ENCODE peak calls at places on chromosomes 5 and 9, in four cellular contexts. One of them, this sample, is unnamed.

GRCh38 chr5:35647128-35647527 is 29.5 kb downstream of the SPEF2 start:
- DNase-seq in prostate gland: no peak
- DNase-seq in cardiac muscle cell: no peak
- DNase-seq in gastrocnemius medialis: no peak
- DNase-seq in this sample: no peak

GRCh38 chr5:144206136-144206535 is 35.5 kb downstream of the KCTD16 start:
- DNase-seq in gastrocnemius medialis: no peak
- DNase-seq in prostate gland: no peak
- DNase-seq in cardiac muscle cell: no peak
- DNase-seq in this sample: no peak

GRCh38 chr5:64166201-64166959 is 737 bp downstream of the RNF180 start:
- DNase-seq in gastrocnemius medialis: no peak
- DNase-seq in prostate gland: peak; percentile 9
- DNase-seq in cardiac muscle cell: peak; percentile 7
- DNase-seq in this sample: no peak

GRCh38 chr9:94875300-94876063 is 149.0 kb downstream of the AOPEP start:
- DNase-seq in cardiac muscle cell: no peak
- DNase-seq in gastrocnemius medialis: no peak
- DNase-seq in prostate gland: no peak
- DNase-seq in this sample: no peak

GRCh38 chr9:114278881-114279570 is 43.9 kb upstream of the ORM1 start:
- DNase-seq in gastrocnemius medialis: peak; percentile 10
- DNase-seq in prostate gland: peak; percentile 41
- DNase-seq in cardiac muscle cell: peak; percentile 47
- DNase-seq in this sample: peak; percentile 60

GRCh38 chr5:67179695-67180302 is 16.8 kb downstream of the CD180 start:
- DNase-seq in cardiac muscle cell: no peak
- DNase-seq in prostate gland: no peak
- DNase-seq in gastrocnemius medialis: no peak
- DNase-seq in this sample: no peak

GRCh38 chr5:134784946-134785620 is 26.5 kb downstream of the DDX46 start:
- DNase-seq in gastrocnemius medialis: no peak
- DNase-seq in cardiac muscle cell: no peak
- DNase-seq in prostate gland: no peak
- DNase-seq in this sample: no peak

GRCh38 chr5:131245312-131245711 is 18.5 kb upstream of the CDC42SE2 start:
- DNase-seq in prostate gland: no peak
- DNase-seq in gastrocnemius medialis: no peak
- DNase-seq in cardiac muscle cell: no peak
- DNase-seq in this sample: no peak

GRCh38 chr9:96071245-96072124 is 196.0 kb downstream of the ERCC6L2 start:
- DNase-seq in cardiac muscle cell: peak; percentile 50
- DNase-seq in gastrocnemius medialis: no peak
- DNase-seq in prostate gland: no peak
- DNase-seq in this sample: peak; percentile 17

GRCh38 chr5:97534166-97534565 is 351.1 kb upstream of the RIOK2 start:
- DNase-seq in gastrocnemius medialis: no peak
- DNase-seq in prostate gland: peak; percentile 20
- DNase-seq in cardiac muscle cell: peak; percentile 94
- DNase-seq in this sample: peak; percentile 96

GRCh38 chr9:116075191-116075590 is 78.4 kb upstream of the PAPPA start:
- DNase-seq in cardiac muscle cell: peak; percentile 86
- DNase-seq in prostate gland: no peak
- DNase-seq in gastrocnemius medialis: no peak
- DNase-seq in this sample: peak; percentile 94

GRCh38 chr5:177469061-177469628 is 4.3 kb downstream of the DBN1 start:
- DNase-seq in prostate gland: no peak
- DNase-seq in cardiac muscle cell: no peak
- DNase-seq in gastrocnemius medialis: no peak
- DNase-seq in this sample: no peak

GRCh38 chr5:140372971-140373487 is 13.0 kb downstream of the SLC4A9 start:
- DNase-seq in prostate gland: peak; percentile 37
- DNase-seq in cardiac muscle cell: peak; percentile 91
- DNase-seq in gastrocnemius medialis: peak; percentile 62
- DNase-seq in this sample: peak; percentile 47

GRCh38 chr5:160242140-160242539 is 12.8 kb downstream of the FABP6 start:
- DNase-seq in prostate gland: no peak
- DNase-seq in gastrocnemius medialis: no peak
- DNase-seq in cardiac muscle cell: no peak
- DNase-seq in this sample: no peak

GRCh38 chr5:177467436-177467835 is 6.0 kb downstream of the DBN1 start:
- DNase-seq in prostate gland: no peak
- DNase-seq in cardiac muscle cell: no peak
- DNase-seq in gastrocnemius medialis: no peak
- DNase-seq in this sample: no peak

GRCh38 chr5:77308154-77308960 is 97.9 kb downstream of the PDE8B start:
- DNase-seq in prostate gland: no peak
- DNase-seq in cardiac muscle cell: no peak
- DNase-seq in gastrocnemius medialis: no peak
- DNase-seq in this sample: no peak

GRCh38 chr5:95861221-95861857 is 38.8 kb upstream of the GLRX start:
- DNase-seq in cardiac muscle cell: peak; percentile 98
- DNase-seq in gastrocnemius medialis: peak; percentile 94
- DNase-seq in prostate gland: peak; percentile 68
- DNase-seq in this sample: peak; percentile 98

GRCh38 chr5:160083501-160083900 is 35.7 kb downstream of the PWWP2A start:
- DNase-seq in cardiac muscle cell: no peak
- DNase-seq in prostate gland: no peak
- DNase-seq in gastrocnemius medialis: no peak
- DNase-seq in this sample: no peak

GRCh38 chr5:139707445-139708003 is 59.4 kb downstream of the CXXC5 start:
- DNase-seq in cardiac muscle cell: no peak
- DNase-seq in gastrocnemius medialis: no peak
- DNase-seq in prostate gland: no peak
- DNase-seq in this sample: no peak

GRCh38 chr9:93684161-93684765 is 107.9 kb downstream of the PHF2 start:
- DNase-seq in gastrocnemius medialis: no peak
- DNase-seq in prostate gland: peak; percentile 3
- DNase-seq in cardiac muscle cell: no peak
- DNase-seq in this sample: no peak

GRCh38 chr9:108056083-108056804 is 566.7 kb upstream of the KLF4 start:
- DNase-seq in prostate gland: no peak
- DNase-seq in gastrocnemius medialis: no peak
- DNase-seq in cardiac muscle cell: peak; percentile 38
- DNase-seq in this sample: peak; percentile 82

GRCh38 chr9:134378901-134379338 is 52.7 kb downstream of the RXRA start:
- DNase-seq in prostate gland: peak; percentile 94
- DNase-seq in cardiac muscle cell: peak; percentile 47
- DNase-seq in gastrocnemius medialis: peak; percentile 86
- DNase-seq in this sample: no peak

GRCh38 chr9:74935008-74935407 is 17.7 kb downstream of the C9orf40 start:
- DNase-seq in cardiac muscle cell: no peak
- DNase-seq in prostate gland: no peak
- DNase-seq in gastrocnemius medialis: no peak
- DNase-seq in this sample: peak; percentile 50

GRCh38 chr9:113738898-113739604 is 137.1 kb upstream of the ZNF618 start:
- DNase-seq in prostate gland: no peak
- DNase-seq in cardiac muscle cell: peak; percentile 16
- DNase-seq in gastrocnemius medialis: no peak
- DNase-seq in this sample: peak; percentile 24

DNA sequence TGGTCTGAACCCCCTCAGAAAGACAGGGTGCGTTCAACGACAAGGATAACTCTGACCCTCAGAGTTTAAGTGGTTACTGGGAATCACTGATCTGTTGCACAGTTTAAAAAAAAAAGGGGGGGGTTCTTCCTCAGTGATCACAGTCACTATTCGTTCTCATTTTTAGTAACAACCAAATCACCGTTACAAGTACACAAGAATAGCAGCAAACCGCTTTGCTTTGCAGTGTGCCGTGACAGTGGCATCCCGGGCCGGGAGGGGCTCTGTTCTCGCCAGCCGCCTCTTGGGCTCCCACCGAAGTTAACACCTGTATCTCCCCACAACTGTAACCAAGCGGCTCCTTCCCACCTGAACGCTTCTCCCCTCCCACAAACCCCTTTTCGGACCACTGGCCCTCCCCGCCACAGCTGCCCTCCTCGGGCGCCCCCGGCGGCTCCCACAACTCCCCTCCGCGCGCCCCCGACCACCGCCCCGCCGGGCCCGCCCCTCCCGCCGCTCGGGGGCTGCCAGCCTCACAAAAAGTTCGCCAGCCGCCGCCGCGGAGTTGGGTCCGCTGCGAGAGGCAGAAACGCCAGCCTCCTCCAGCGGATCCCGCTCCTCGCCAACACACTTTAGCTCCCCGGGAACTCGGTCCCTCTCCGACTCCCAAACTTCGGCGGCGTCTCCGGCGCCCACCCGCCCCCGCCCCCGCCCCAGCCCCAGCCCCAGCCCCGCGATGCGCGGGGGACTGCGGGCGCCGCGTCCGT is 1.2 kb downstream of the SSBP2 start:
- DNase-seq in gastrocnemius medialis: peak; percentile 20
- DNase-seq in prostate gland: peak; percentile 33
- DNase-seq in cardiac muscle cell: peak; percentile 29
- DNase-seq in this sample: no peak
- TF ChIP-seq CTCF in gastrocnemius medialis: no peak
- TF ChIP-seq CTCF in prostate gland: no peak
- TF ChIP-seq CTCF in cardiac muscle cell: no peak
- TF ChIP-seq CTCF in this sample: no peak

GRCh38 chr5:58542709-58543108 is 40.2 kb upstream of the RAB3C start:
- DNase-seq in gastrocnemius medialis: no peak
- DNase-seq in cardiac muscle cell: no peak
- DNase-seq in prostate gland: no peak
- DNase-seq in this sample: no peak
- TF ChIP-seq CTCF in gastrocnemius medialis: no peak
- TF ChIP-seq CTCF in cardiac muscle cell: no peak
- TF ChIP-seq CTCF in prostate gland: no peak
- TF ChIP-seq CTCF in this sample: no peak

GRCh38 chr5:155147222-155147621 is 133.7 kb downstream of the KIF4B start:
- DNase-seq in cardiac muscle cell: peak; percentile 18
- DNase-seq in prostate gland: no peak
- DNase-seq in gastrocnemius medialis: no peak
- DNase-seq in this sample: peak; percentile 3
- TF ChIP-seq CTCF in cardiac muscle cell: peak; percentile 32
- TF ChIP-seq CTCF in prostate gland: no peak
- TF ChIP-seq CTCF in gastrocnemius medialis: no peak
- TF ChIP-seq CTCF in this sample: peak; percentile 30

GRCh38 chr9:19124430-19124793 is 2.9 kb downstream of the PLIN2 start:
- DNase-seq in cardiac muscle cell: no peak
- DNase-seq in prostate gland: no peak
- DNase-seq in gastrocnemius medialis: no peak
- DNase-seq in this sample: no peak

GRCh38 chr9:19120846-19121245 is 6.4 kb downstream of the PLIN2 start:
- DNase-seq in cardiac muscle cell: peak; percentile 24
- DNase-seq in gastrocnemius medialis: no peak
- DNase-seq in prostate gland: no peak
- DNase-seq in this sample: no peak

GRCh38 chr9:19119801-19120440 is 7.4 kb downstream of the PLIN2 start:
- DNase-seq in prostate gland: no peak
- DNase-seq in cardiac muscle cell: peak; percentile 36
- DNase-seq in gastrocnemius medialis: no peak
- DNase-seq in this sample: no peak

GRCh38 chr9:19119241-19119640 is 8.1 kb downstream of the PLIN2 start:
- DNase-seq in cardiac muscle cell: peak; percentile 29
- DNase-seq in prostate gland: no peak
- DNase-seq in gastrocnemius medialis: no peak
- DNase-seq in this sample: peak; percentile 21

GRCh38 chr9:19122490-19123042 is 4.7 kb downstream of the PLIN2 start:
- DNase-seq in prostate gland: no peak
- DNase-seq in cardiac muscle cell: peak; percentile 62
- DNase-seq in gastrocnemius medialis: no peak
- DNase-seq in this sample: peak; percentile 33
- TF ChIP-seq CTCF in prostate gland: no peak
- TF ChIP-seq CTCF in cardiac muscle cell: peak; percentile 36
- TF ChIP-seq CTCF in gastrocnemius medialis: peak; percentile 20
- TF ChIP-seq CTCF in this sample: no peak

GRCh38 chr9:70392850-70393249 is 21.6 kb downstream of the KLF9 start:
- DNase-seq in gastrocnemius medialis: no peak
- DNase-seq in prostate gland: no peak
- DNase-seq in cardiac muscle cell: no peak
- DNase-seq in this sample: no peak

GRCh38 chr9:70390922-70391321 is 23.5 kb downstream of the KLF9 start:
- DNase-seq in gastrocnemius medialis: no peak
- DNase-seq in cardiac muscle cell: peak; percentile 65
- DNase-seq in prostate gland: no peak
- DNase-seq in this sample: peak; percentile 50

GRCh38 chr9:70389188-70389587 is 25.3 kb downstream of the KLF9 start:
- DNase-seq in gastrocnemius medialis: no peak
- DNase-seq in prostate gland: no peak
- DNase-seq in cardiac muscle cell: no peak
- DNase-seq in this sample: no peak

GRCh38 chr9:70389642-70390266 is 24.7 kb downstream of the KLF9 start:
- DNase-seq in prostate gland: no peak
- DNase-seq in gastrocnemius medialis: no peak
- DNase-seq in cardiac muscle cell: peak; percentile 62
- DNase-seq in this sample: peak; percentile 71

GRCh38 chr9:70392189-70392588 is 22.3 kb downstream of the KLF9 start:
- DNase-seq in gastrocnemius medialis: no peak
- DNase-seq in prostate gland: no peak
- DNase-seq in cardiac muscle cell: no peak
- DNase-seq in this sample: peak; percentile 41
- TF ChIP-seq CTCF in gastrocnemius medialis: peak; percentile 18
- TF ChIP-seq CTCF in prostate gland: no peak
- TF ChIP-seq CTCF in cardiac muscle cell: peak; percentile 32
- TF ChIP-seq CTCF in this sample: peak; percentile 13

DNA sequence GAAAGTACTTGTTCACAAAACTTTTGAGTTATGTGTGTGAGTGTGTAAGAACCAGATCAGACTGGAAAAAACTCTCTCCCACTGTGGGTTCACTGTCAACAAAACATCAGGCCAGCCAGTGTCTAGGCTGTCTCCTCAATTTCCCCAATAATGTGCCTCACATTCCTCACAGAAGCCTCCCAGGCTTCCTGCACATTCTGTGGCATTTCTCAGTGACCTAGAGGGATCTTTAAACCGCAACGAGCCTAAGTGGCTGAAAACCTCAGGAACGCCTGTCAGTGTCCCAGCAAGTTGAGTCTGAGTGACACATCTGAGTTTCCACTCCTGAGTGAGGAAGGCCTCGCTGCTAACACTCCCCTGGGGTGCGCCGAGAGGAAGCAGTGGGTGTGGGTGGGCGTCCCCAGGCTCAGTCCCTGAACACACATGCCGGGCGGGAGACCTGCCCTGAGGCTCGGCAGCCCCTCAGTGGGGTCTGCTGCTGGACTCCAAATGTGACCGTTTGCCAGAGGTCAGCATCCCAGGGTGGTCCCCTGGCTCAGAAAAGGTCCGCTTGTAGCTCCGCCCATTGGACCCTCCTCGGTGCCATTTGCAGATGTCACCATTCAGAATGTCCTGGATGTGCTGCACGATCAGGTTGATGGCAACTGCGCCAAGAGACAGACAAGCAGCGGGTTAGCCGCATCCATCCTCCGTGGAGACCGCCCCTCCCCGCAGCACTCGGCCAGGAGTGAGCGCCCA is 6.3 kb downstream of the UCK1 start:
- DNase-seq in gastrocnemius medialis: no peak
- DNase-seq in cardiac muscle cell: no peak
- DNase-seq in prostate gland: no peak
- DNase-seq in this sample: peak; percentile 42
- TF ChIP-seq CTCF in gastrocnemius medialis: no peak
- TF ChIP-seq CTCF in cardiac muscle cell: no peak
- TF ChIP-seq CTCF in prostate gland: no peak
- TF ChIP-seq CTCF in this sample: no peak